ENCODE peak calls at places on chromosomes 3 and 15, in nine cellular contexts. U is kidney; G is HCT116; B is heart left ventricle; L is Panc1; O is stimulated activated CD4-positive, alpha-beta T cell treated with anti-CD3 and anti-CD28 coated beads, Interleukin-1b, Interleukin-23, amount 100 ng/mL, for 4 hours; D is tibial nerve; Y is activated T-cell treated with anti-CD3 and anti-CD28 coated beads for 1 hour; C is neural crest cell. N is an unnamed sample.

GRCh38 chr15:81235276-81235675 is 38.6 kb downstream of the IL16 start:
- DNase-seq in U (no peak), G (no peak), B (no peak), L (no peak), O (no peak), D (no peak), Y (no peak), C (no peak), N (no peak)

GRCh38 chr3:25552251-25552650 is 112.5 kb downstream of the TOP2B start:
- DNase-seq in U (no peak), G (no peak), B (no peak), L (no peak), O (no peak), D (no peak), Y (no peak), C (no peak), N (no peak)

GRCh38 chr15:70267879-70268278 is 170.2 kb upstream of the TLE3 start:
- DNase-seq in U (no peak), G (no peak), B (no peak), L (no peak), O (no peak), D (no peak), Y (no peak), C (no peak), N (no peak)

GRCh38 chr15:79682285-79682684 is 214.5 kb downstream of the MTHFS start:
- DNase-seq in U (peak), G (no peak), B (peak), L (no peak), O (no peak), D (no peak), Y (no peak), C (no peak), N (no peak)

GRCh38 chr3:127206611-127207516 is 13.9 kb downstream of the PRR23E start:
- DNase-seq in U (no peak), G (no peak), B (no peak), L (no peak), O (no peak), D (no peak), Y (no peak), C (no peak), N (no peak)

GRCh38 chr15:37837276-37837675 is 97.2 kb upstream of the TMCO5A start:
- DNase-seq in U (no peak), G (no peak), B (no peak), L (no peak), O (no peak), D (no peak), Y (no peak), C (no peak), N (no peak)

GRCh38 chr3:36548712-36549111 is 168.4 kb downstream of the STAC start:
- DNase-seq in U (no peak), G (no peak), B (no peak), L (no peak), O (no peak), D (no peak), Y (no peak), C (no peak), N (no peak)

GRCh38 chr3:156377266-156377665 is 177.7 kb downstream of the SSR3 start:
- DNase-seq in U (no peak), G (no peak), B (no peak), L (no peak), O (no peak), D (no peak), Y (no peak), C (no peak), N (no peak)

GRCh38 chr3:116306720-116307119 is 138.6 kb downstream of the LSAMP start:
- DNase-seq in U (no peak), G (no peak), B (no peak), L (no peak), O (no peak), D (no peak), Y (no peak), C (no peak), N (no peak)

GRCh38 chr3:50658416-50658815 is 16.3 kb upstream of the DOCK3 start:
- DNase-seq in U (no peak), G (no peak), B (no peak), L (no peak), O (no peak), D (no peak), Y (no peak), C (no peak), N (no peak)

GRCh38 chr15:31554261-31554660 is 227.6 kb downstream of the KLF13 start:
- DNase-seq in U (peak), G (no peak), B (peak), L (no peak), O (no peak), D (peak), Y (no peak), C (no peak), N (no peak)

GRCh38 chr3:143775401-143775970 is 72.8 kb downstream of the SLC9A9 start:
- DNase-seq in U (no peak), G (peak), B (no peak), L (peak), O (no peak), D (no peak), Y (no peak), C (no peak), N (no peak)

GRCh38 chr3:94739420-94739819 is 676.6 kb downstream of the NSUN3 start:
- DNase-seq in U (no peak), G (no peak), B (no peak), L (no peak), O (no peak), D (no peak), Y (no peak), C (no peak), N (no peak)

GRCh38 chr3:52084954-52085730 is 28.8 kb upstream of the DUSP7 start:
- DNase-seq in U (peak), G (no peak), B (no peak), L (no peak), O (no peak), D (no peak), Y (no peak), C (no peak), N (no peak)

GRCh38 chr3:40381904-40382616 is 4.9 kb upstream of the ENTPD3 start:
- DNase-seq in U (no peak), G (no peak), B (no peak), L (no peak), O (no peak), D (no peak), Y (no peak), C (no peak), N (no peak)

GRCh38 chr3:43046583-43046982 is 59.3 kb downstream of the POMGNT2 start:
- DNase-seq in U (no peak), G (no peak), B (no peak), L (no peak), O (no peak), D (peak), Y (no peak), C (no peak), N (no peak)

GRCh38 chr15:56242576-56243116 is 1.0 kb downstream of the RFX7 start:
- DNase-seq in U (no peak), G (no peak), B (no peak), L (no peak), O (no peak), D (no peak), Y (no peak), C (no peak), N (no peak)

GRCh38 chr3:173732237-173732636 is 334.7 kb downstream of the NLGN1 start:
- DNase-seq in U (no peak), G (no peak), B (no peak), L (no peak), O (no peak), D (no peak), Y (no peak), C (peak), N (no peak)

GRCh38 chr15:32844118-32844711 is 126.4 kb downstream of the GREM1 start:
- DNase-seq in U (no peak), G (peak), B (no peak), L (no peak), O (no peak), D (no peak), Y (no peak), C (no peak), N (no peak)

GRCh38 chr3:67044955-67045354 is 46.8 kb downstream of the KBTBD8 start:
- DNase-seq in U (no peak), G (no peak), B (no peak), L (no peak), O (no peak), D (no peak), Y (no peak), C (no peak), N (no peak)

GRCh38 chr15:70354260-70354894 is 256.7 kb upstream of the TLE3 start:
- DNase-seq in U (no peak), G (no peak), B (no peak), L (no peak), O (no peak), D (no peak), Y (no peak), C (no peak), N (no peak)

GRCh38 chr15:85706779-85707518 is 87.8 kb downstream of the KLHL25 start:
- DNase-seq in U (no peak), G (no peak), B (peak), L (no peak), O (no peak), D (no peak), Y (no peak), C (no peak), N (no peak)

GRCh38 chr3:133888739-133889340 is 6.8 kb downstream of the RAB6B start:
- DNase-seq in U (peak), G (no peak), B (no peak), L (no peak), O (no peak), D (no peak), Y (no peak), C (no peak), N (no peak)

GRCh38 chr3:134609821-134610454 is 40.9 kb downstream of the KY start:
- DNase-seq in U (no peak), G (no peak), B (no peak), L (no peak), O (no peak), D (no peak), Y (no peak), C (no peak), N (no peak)

GRCh38 chr3:71201939-71202338 is 381.6 kb downstream of the FOXP1 start:
- DNase-seq in U (no peak), G (no peak), B (peak), L (no peak), O (no peak), D (peak), Y (no peak), C (no peak), N (no peak)

GRCh38 chr3:71955549-71956373 is 170.8 kb upstream of the PROK2 start:
- DNase-seq in U (peak), G (peak), B (peak), L (peak), O (peak), D (peak), Y (no peak), C (peak), N (peak)

GRCh38 chr3:154602241-154602640 is 172.3 kb upstream of the GPR149 start:
- DNase-seq in U (no peak), G (no peak), B (no peak), L (no peak), O (no peak), D (no peak), Y (no peak), C (no peak), N (no peak)

GRCh38 chr3:137325170-137325569 is 367.4 kb downstream of the IL20RB start:
- DNase-seq in U (no peak), G (no peak), B (no peak), L (no peak), O (no peak), D (no peak), Y (no peak), C (no peak), N (no peak)

GRCh38 chr3:71131893-71132314 is 451.6 kb downstream of the FOXP1 start:
- DNase-seq in U (no peak), G (no peak), B (no peak), L (no peak), O (no peak), D (no peak), Y (no peak), C (no peak), N (no peak)

GRCh38 chr3:183518446-183519185 is 36.9 kb downstream of the KLHL6 start:
- DNase-seq in U (no peak), G (no peak), B (no peak), L (no peak), O (no peak), D (no peak), Y (no peak), C (peak), N (peak)

N was measured in NT2/D1.